ENCODE peak calls at places on chromosomes 13 and 19, in five cellular contexts. U, M, F, I and X are unnamed samples.

GRCh38 chr19:14015454-14016035 is 9.4 kb upstream of the RFX1 start:
- DNase-seq in U (no peak), I (no peak), M (no peak), F (no peak), X (no peak)

GRCh38 chr19:37401078-37401477 is 30.2 kb downstream of the ZNF527 start:
- DNase-seq in U (no peak), I (no peak), F (no peak), M (no peak), X (no peak)

GRCh38 chr19:42531313-42531712 is 3.0 kb upstream of the CEACAM1 start:
- DNase-seq in I (no peak), U (no peak), M (no peak), F (no peak), X (no peak)

GRCh38 chr13:79197933-79198332 is 208.1 kb downstream of the RBM26 start:
- DNase-seq in I (no peak), U (no peak), F (no peak), M (no peak), X (no peak)

GRCh38 chr13:113584205-113584869 is at the start of gene TFDP1:
- DNase-seq in U (peak; percentile 44), M (no peak), I (peak; percentile 65), F (peak; percentile 79), X (peak; percentile 75)

GRCh38 chr19:14544977-14545715 is 15.8 kb downstream of the TECR start:
- DNase-seq in U (no peak), F (peak; percentile 84), I (peak; percentile 75), M (no peak), X (no peak)

GRCh38 chr13:97221046-97221445 is 1.1 kb upstream of the MBNL2 start:
- DNase-seq in U (no peak), I (no peak), F (no peak), M (no peak), X (no peak)

GRCh38 chr13:75876371-75877050 is 240.4 kb downstream of the LMO7 start:
- DNase-seq in M (peak; percentile 44), F (no peak), I (no peak), U (peak; percentile 46), X (peak; percentile 51)

GRCh38 chr19:43826787-43827754 is at the start of gene ZNF283:
- DNase-seq in M (peak; percentile 74), F (peak; percentile 85), I (peak; percentile 88), U (peak; percentile 81), X (peak; percentile 94)

GRCh38 chr13:24443366-24443765 is 69.2 kb downstream of the PARP4 start:
- DNase-seq in F (no peak), U (no peak), I (no peak), M (no peak), X (no peak)

GRCh38 chr13:76223565-76223964 is 587.4 kb downstream of the LMO7 start:
- DNase-seq in I (no peak), U (no peak), M (no peak), F (no peak), X (no peak)

GRCh38 chr19:28424662-28425430 is 788.1 kb downstream of the UQCRFS1 start:
- DNase-seq in F (no peak), U (no peak), I (no peak), M (no peak), X (no peak)

GRCh38 chr19:33677745-33678426 is 56.1 kb downstream of the CHST8 start:
- DNase-seq in F (no peak), M (no peak), U (no peak), I (no peak), X (peak; percentile 41)

GRCh38 chr19:44890366-44891015 is 563 bp upstream of the TOMM40 start:
- DNase-seq in M (no peak), F (no peak), U (no peak), I (peak; percentile 100), X (no peak)

GRCh38 chr13:48973845-48974431 is 1.8 kb upstream of the FNDC3A start:
- DNase-seq in U (no peak), I (no peak), M (no peak), F (no peak), X (no peak)

GRCh38 chr13:60654405-60654804 is 257.4 kb downstream of the TDRD3 start:
- DNase-seq in U (no peak), M (no peak), F (peak; percentile 38), I (no peak), X (peak; percentile 79)

GRCh38 chr13:40060318-40061007 is 405.0 kb downstream of the COG6 start:
- DNase-seq in F (no peak), I (no peak), M (peak; percentile 45), U (no peak), X (peak; percentile 87)

GRCh38 chr13:40181203-40181845 is 485.1 kb downstream of the FOXO1 start:
- DNase-seq in U (no peak), F (no peak), M (no peak), I (no peak), X (no peak)

GRCh38 chr13:98504371-98504963 is 72.4 kb downstream of the STK24 start:
- DNase-seq in I (no peak), U (no peak), M (no peak), F (no peak), X (no peak)

GRCh38 chr13:113902956-113903355 is 39.1 kb upstream of the GAS6 start:
- DNase-seq in U (no peak), M (no peak), F (no peak), I (peak; percentile 25), X (no peak)

GRCh38 chr13:31367410-31367809 is 167.6 kb downstream of the B3GLCT start:
- DNase-seq in F (no peak), U (no peak), M (no peak), I (no peak), X (no peak)

GRCh38 chr19:15210323-15210774 is 9.6 kb upstream of the NOTCH3 start:
- DNase-seq in F (no peak), U (no peak), M (no peak), I (no peak), X (peak; percentile 91)

GRCh38 chr19:41299755-41300089 is 10.2 kb upstream of the CCDC97 start:
- DNase-seq in I (no peak), U (peak; percentile 69), F (no peak), M (peak; percentile 41), X (peak; percentile 75)

GRCh38 chr19:45547965-45548609 is 36.5 kb downstream of the OPA3 start:
- DNase-seq in U (no peak), F (no peak), M (no peak), I (no peak), X (no peak)

GRCh38 chr19:10742494-10742893 is 24.6 kb downstream of the DNM2 start:
- DNase-seq in I (no peak), U (no peak), M (no peak), F (no peak), X (no peak)

GRCh38 chr13:75537401-75538365 is at the start of gene COMMD6:
- DNase-seq in F (peak; percentile 82), M (peak; percentile 33), I (peak; percentile 70), U (peak; percentile 60), X (peak; percentile 87)

GRCh38 chr19:30225615-30226463 is 146.3 kb upstream of the ZNF536 start:
- DNase-seq in M (no peak), U (no peak), F (no peak), I (no peak), X (no peak)

GRCh38 chr19:30222993-30223865 is 149.0 kb upstream of the ZNF536 start:
- DNase-seq in U (no peak), M (no peak), F (no peak), I (no peak), X (no peak)

GRCh38 chr19:30226464-30227070 is 145.6 kb upstream of the ZNF536 start:
- DNase-seq in F (no peak), I (no peak), M (no peak), U (no peak), X (no peak)

GRCh38 chr19:30223866-30224688 is 148.1 kb upstream of the ZNF536 start:
- DNase-seq in U (no peak), M (no peak), I (no peak), F (no peak), X (no peak)

GRCh38 chr19:30224689-30225606 is 147.2 kb upstream of the ZNF536 start:
- DNase-seq in I (no peak), F (no peak), U (no peak), M (no peak), X (no peak)
- H3K4me3 ChIP-seq in I (peak overlapping the region; percentile 54), F (no peak overlapping the region), U (peak overlapping the region; percentile 27), M (peak overlapping the region; percentile 54), X (peak overlapping the region; percentile 45)

GRCh38 chr19:17877696-17878095 is 6.0 kb downstream of the SLC5A5 start:
- DNase-seq in U (no peak), I (no peak), M (no peak), F (no peak), X (no peak)
- H3K27ac ChIP-seq in U (no peak overlapping the region), I (no peak overlapping the region), M (no peak overlapping the region), F (no peak overlapping the region), X (no peak overlapping the region)

GRCh38 chr13:51953347-51953746 is 57.9 kb downstream of the ATP7B start:
- DNase-seq in U (no peak), I (no peak), F (no peak), M (no peak), X (no peak)

GRCh38 chr13:51955841-51956603 is 55.2 kb downstream of the ATP7B start:
- DNase-seq in I (no peak), F (no peak), M (no peak), U (no peak), X (no peak)

GRCh38 chr13:51956717-51957116 is 54.5 kb downstream of the ATP7B start:
- DNase-seq in F (no peak), M (no peak), U (no peak), I (no peak), X (no peak)

GRCh38 chr13:51957377-51958216 is 53.7 kb downstream of the ATP7B start:
- DNase-seq in I (no peak), F (no peak), M (no peak), U (no peak), X (no peak)

DNA sequence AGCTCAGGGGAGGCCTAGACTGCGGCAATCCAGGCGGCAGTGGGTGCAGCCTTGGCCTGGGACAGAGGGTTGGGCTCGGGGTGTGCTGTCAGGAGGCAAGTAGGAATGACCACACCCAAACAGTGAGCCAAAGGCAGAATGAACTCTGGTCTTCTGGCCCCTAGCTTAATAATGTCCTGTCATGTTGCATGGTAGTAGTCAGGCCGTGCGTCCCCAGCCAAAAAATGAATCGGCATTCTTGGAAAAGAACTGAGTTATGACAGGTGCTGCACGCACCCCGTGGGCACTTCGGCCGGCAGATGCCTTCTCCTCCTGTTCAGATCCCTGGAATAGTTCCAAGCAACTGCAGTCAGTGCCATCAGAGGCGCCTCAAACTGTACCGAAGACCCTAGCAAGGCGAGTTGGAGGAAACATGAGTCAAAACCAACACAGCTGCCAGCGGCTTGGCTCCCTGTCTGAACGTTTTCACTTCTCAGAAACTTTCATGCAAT is 55.9 kb downstream of the ATP7B start:
- DNase-seq in I (no peak), M (no peak), U (no peak), F (no peak), X (no peak)
- H3K4me3 ChIP-seq in I (no peak overlapping the region), M (no peak overlapping the region), U (no peak overlapping the region), F (no peak overlapping the region), X (no peak overlapping the region)

DNA sequence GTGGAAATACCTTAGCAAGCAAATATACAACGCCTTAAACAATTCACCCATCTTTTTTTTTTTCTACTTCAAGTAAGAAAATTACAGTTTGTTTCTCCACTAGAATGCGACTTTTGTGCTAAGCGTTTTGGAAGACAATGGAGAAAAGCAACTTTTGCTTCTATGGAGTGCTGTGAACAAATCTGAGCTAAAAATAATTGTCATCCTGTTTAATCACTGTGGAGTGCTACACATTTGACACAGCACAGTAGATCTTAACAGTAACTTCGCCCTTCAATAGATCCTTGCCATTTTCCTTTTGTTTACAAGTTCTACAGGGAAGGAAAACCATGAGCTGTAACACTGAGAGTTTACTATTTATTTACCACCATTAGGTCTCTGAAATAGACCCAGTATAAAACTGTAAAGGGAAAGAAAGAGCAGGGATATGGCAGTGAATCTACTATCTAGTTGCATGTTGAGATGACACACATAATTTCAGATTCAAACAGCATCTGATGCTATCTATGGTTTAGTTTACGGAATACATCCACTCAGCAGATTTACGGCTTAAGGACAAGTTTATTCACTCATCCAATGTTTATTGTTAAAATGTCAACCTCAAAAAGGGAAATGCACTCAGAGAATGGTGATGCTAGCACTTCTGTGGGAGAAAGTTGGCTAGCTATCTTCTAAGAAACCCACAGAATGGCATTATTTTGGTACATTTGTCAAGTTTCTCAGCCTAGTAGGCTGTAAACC is 175.3 kb downstream of the VWA8 start:
- DNase-seq in M (no peak), F (no peak), I (no peak), U (no peak), X (no peak)
- H3K27ac ChIP-seq in M (no peak overlapping the region), F (no peak overlapping the region), I (no peak overlapping the region), U (no peak overlapping the region), X (no peak overlapping the region)